ENCODE peak calls at places on chromosomes 11 and 22, in nine cellular contexts. F is trophoblast cell; X is spleen; S is mucosa of descending colon; M is tibial artery; H is aorta; C is CD8-positive, alpha-beta memory T cell; I is astrocyte; W is bronchial epithelial cell. Q is an unnamed sample.

GRCh38 chr11:130219148-130219547 is 59.6 kb downstream of the ST14 start:
- DNase-seq in F (no peak), X (no peak), S (no peak), M (no peak), H (no peak), C (no peak), I (no peak), W (no peak), Q (no peak)

GRCh38 chr11:118202599-118203422 is 22.0 kb downstream of the JAML start:
- DNase-seq in F (no peak), X (no peak), S (peak), M (no peak), H (no peak), C (peak), I (no peak), W (no peak), Q (no peak)

GRCh38 chr22:31084811-31085492 is 3.8 kb downstream of the SMTN start:
- DNase-seq in F (peak), X (peak), S (peak), M (peak), H (peak), C (peak), I (peak), W (no peak), Q (peak)

GRCh38 chr11:13114566-13115465 is 105.7 kb downstream of the RASSF10 start:
- DNase-seq in F (no peak), X (no peak), S (no peak), M (no peak), H (no peak), C (no peak), I (no peak), W (no peak), Q (no peak)

GRCh38 chr11:107545101-107545514 is 20.4 kb downstream of the ALKBH8 start:
- DNase-seq in F (no peak), X (no peak), S (no peak), M (no peak), H (no peak), C (no peak), I (peak), W (peak), Q (peak)

GRCh38 chr11:120448240-120448639 is 63.3 kb upstream of the GRIK4 start:
- DNase-seq in F (no peak), X (no peak), S (no peak), M (no peak), H (no peak), C (no peak), I (no peak), W (no peak), Q (no peak)

GRCh38 chr11:8408151-8408930 is 144.7 kb upstream of the LMO1 start:
- DNase-seq in F (no peak), X (no peak), S (no peak), M (no peak), H (no peak), C (no peak), I (no peak), W (peak), Q (no peak)

GRCh38 chr11:79498681-79499080 is 57.9 kb upstream of the TENM4 start:
- DNase-seq in F (no peak), X (no peak), S (no peak), M (no peak), H (no peak), C (no peak), I (peak), W (no peak), Q (no peak)

GRCh38 chr22:31578171-31578570 is 81.8 kb downstream of the SFI1 start:
- DNase-seq in F (no peak), X (no peak), S (no peak), M (no peak), H (no peak), C (no peak), I (no peak), W (no peak), Q (no peak)

GRCh38 chr11:102611291-102611690 is 13.8 kb downstream of the MMP20 start:
- DNase-seq in F (no peak), X (no peak), S (no peak), M (no peak), H (no peak), C (no peak), I (no peak), W (no peak), Q (no peak)

GRCh38 chr11:32448232-32448631 is 12.9 kb upstream of the WT1 start:
- DNase-seq in F (peak), X (no peak), S (no peak), M (no peak), H (no peak), C (no peak), I (no peak), W (peak), Q (peak)

GRCh38 chr11:22138264-22138663 is 54.6 kb upstream of the ANO5 start:
- DNase-seq in F (no peak), X (no peak), S (no peak), M (no peak), H (no peak), C (no peak), I (no peak), W (no peak), Q (no peak)

GRCh38 chr11:60710482-60710881 is 11.1 kb downstream of the MS4A8 start:
- DNase-seq in F (peak), X (no peak), S (no peak), M (no peak), H (no peak), C (no peak), I (no peak), W (no peak), Q (no peak)

GRCh38 chr22:46914481-46914880 is 152.0 kb downstream of the TBC1D22A start:
- DNase-seq in F (no peak), X (no peak), S (no peak), M (no peak), H (no peak), C (no peak), I (no peak), W (no peak), Q (no peak)

GRCh38 chr11:15127341-15127740 is 12.6 kb downstream of the INSC start:
- DNase-seq in F (no peak), X (no peak), S (no peak), M (no peak), H (no peak), C (no peak), I (peak), W (peak), Q (peak)

GRCh38 chr11:15119352-15119751 is 4.6 kb downstream of the INSC start:
- DNase-seq in F (no peak), X (no peak), S (no peak), M (no peak), H (no peak), C (no peak), I (no peak), W (no peak), Q (no peak)

GRCh38 chr11:15119826-15120225 is 5.1 kb downstream of the INSC start:
- DNase-seq in F (no peak), X (no peak), S (no peak), M (no peak), H (no peak), C (no peak), I (no peak), W (peak), Q (no peak)

GRCh38 chr11:15124528-15124927 is 9.8 kb downstream of the INSC start:
- DNase-seq in F (no peak), X (no peak), S (no peak), M (no peak), H (no peak), C (no peak), I (no peak), W (no peak), Q (no peak)

GRCh38 chr11:15123849-15124248 is 9.1 kb downstream of the INSC start:
- DNase-seq in F (peak), X (no peak), S (no peak), M (no peak), H (no peak), C (no peak), I (peak), W (peak), Q (peak)
- H3K4me3 ChIP-seq in F (no peak), X (no peak), S (no peak), M (no peak), H (no peak), C (no peak), I (no peak), W (no peak), Q (no peak)

DNA sequence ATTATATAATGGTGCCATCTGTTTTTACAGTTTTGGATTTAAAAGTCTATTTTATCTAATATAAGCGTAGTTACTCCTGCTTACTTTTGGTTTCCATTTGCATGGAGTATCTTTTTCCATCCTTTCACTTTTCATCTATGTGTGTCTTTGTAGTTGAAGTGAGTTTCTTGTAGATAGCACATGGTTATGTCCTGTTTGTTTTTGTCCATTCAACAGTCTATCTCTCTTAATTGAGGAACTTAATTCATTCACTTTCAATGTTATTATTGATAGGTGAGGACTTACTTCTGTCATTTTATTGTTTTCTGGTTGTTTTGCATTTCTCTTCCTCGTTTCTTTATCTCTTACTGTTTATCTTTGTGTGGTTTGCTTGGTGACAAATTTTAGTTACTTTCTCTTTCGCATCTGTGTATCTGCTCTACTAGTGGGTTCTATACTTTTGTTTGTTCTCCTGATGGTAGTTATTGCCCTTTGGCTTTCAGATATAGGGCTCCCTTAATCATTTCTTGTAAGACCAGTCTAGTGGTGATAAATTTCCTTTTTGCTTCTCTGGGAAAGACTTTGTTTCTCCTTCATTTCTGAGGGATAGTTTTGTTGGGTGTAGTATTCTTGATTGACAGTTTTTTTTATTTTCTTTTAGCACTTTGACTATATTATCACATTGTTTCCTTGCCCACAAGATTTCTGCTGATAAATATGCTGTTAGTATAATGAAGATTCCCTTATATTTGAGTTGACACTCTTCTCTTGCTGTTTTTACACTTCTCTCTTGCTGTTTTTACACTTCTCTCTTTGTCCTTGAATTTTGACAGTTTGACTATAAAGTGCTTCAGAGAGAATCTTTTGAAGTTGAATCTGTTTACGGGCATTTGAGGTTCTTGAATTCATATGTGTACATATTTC is 9.0 kb upstream of the RAG1 start:
- DNase-seq in F (no peak), X (no peak), S (no peak), M (no peak), H (no peak), C (peak), I (no peak), W (no peak), Q (no peak)
- H3K4me3 ChIP-seq in F (no peak), X (no peak), S (no peak), M (no peak), H (no peak), C (peak), I (no peak), W (no peak), Q (no peak)

GRCh38 chr11:83033972-83034672 is 37.6 kb downstream of the RAB30 start:
- DNase-seq in F (peak), X (no peak), S (peak), M (peak), H (peak), C (no peak), I (peak), W (peak), Q (peak)

GRCh38 chr11:83034673-83035014 is 37.1 kb downstream of the RAB30 start:
- DNase-seq in F (no peak), X (no peak), S (no peak), M (no peak), H (no peak), C (no peak), I (no peak), W (no peak), Q (no peak)

GRCh38 chr11:83035070-83035854 is 36.4 kb downstream of the RAB30 start:
- DNase-seq in F (no peak), X (no peak), S (no peak), M (no peak), H (no peak), C (no peak), I (no peak), W (peak), Q (peak)

GRCh38 chr11:83036701-83037100 is 35.0 kb downstream of the RAB30 start:
- DNase-seq in F (no peak), X (no peak), S (no peak), M (no peak), H (no peak), C (no peak), I (no peak), W (no peak), Q (no peak)

GRCh38 chr11:83033367-83033766 is 38.3 kb downstream of the RAB30 start:
- DNase-seq in F (no peak), X (no peak), S (no peak), M (no peak), H (no peak), C (no peak), I (no peak), W (no peak), Q (peak)
- H3K4me3 ChIP-seq in F (no peak), X (no peak), S (no peak), M (peak), H (peak), C (no peak), I (peak), W (no peak), Q (peak)

GRCh38 chr22:45547016-45547345 is 44.3 kb downstream of the FBLN1 start:
- DNase-seq in F (no peak), X (no peak), S (no peak), M (no peak), H (peak), C (no peak), I (no peak), W (no peak), Q (no peak)

GRCh38 chr22:45548991-45549736 is 46.5 kb downstream of the FBLN1 start:
- DNase-seq in F (no peak), X (no peak), S (peak), M (peak), H (peak), C (no peak), I (peak), W (peak), Q (peak)

GRCh38 chr22:45544588-45545170 is 42.0 kb downstream of the FBLN1 start:
- DNase-seq in F (no peak), X (no peak), S (no peak), M (no peak), H (peak), C (no peak), I (peak), W (peak), Q (no peak)

GRCh38 chr22:45548441-45548840 is 45.8 kb downstream of the FBLN1 start:
- DNase-seq in F (no peak), X (no peak), S (no peak), M (peak), H (peak), C (no peak), I (no peak), W (no peak), Q (no peak)

GRCh38 chr22:45546333-45547015 is 43.8 kb downstream of the FBLN1 start:
- DNase-seq in F (no peak), X (no peak), S (no peak), M (no peak), H (peak), C (no peak), I (no peak), W (no peak), Q (no peak)
- H3K4me3 ChIP-seq in F (no peak), X (no peak), S (no peak), M (no peak), H (no peak), C (no peak), I (no peak), W (no peak), Q (no peak)

Q was measured in fibroblast of villous mesenchyme.